ENCODE peak calls at places on chromosomes 13 and 19, in seven cellular contexts. K is activated CD4-positive, alpha-beta T cell treated with anti-CD3 and anti-CD28 coated beads, Interleukin-2, amount 10 ng/mL, durations not matched to agents 7 days and 5 days; A is NCI-H187 treated with DMSO at 0.1 percent for 48 hours; O is RPMI7951; D is NCI-H1436 treated with DMSO at 0.1 percent for 48 hours; T is brain microvascular endothelial cell; N is T-helper 1 cell. V is an unnamed sample.

GRCh38 chr13:39952244-39953233 is 297.1 kb downstream of the COG6 start:
- DNase-seq in O (peak), D (no peak), K (no peak), N (no peak), T (peak), A (no peak), V (no peak)

GRCh38 chr19:13337181-13337580 is 169.1 kb downstream of the CACNA1A start:
- DNase-seq in A (no peak), O (no peak), D (no peak), K (no peak), N (no peak), T (no peak), V (no peak)

GRCh38 chr13:81874681-81875661 is 1534.0 kb upstream of the SPRY2 start:
- DNase-seq in A (no peak), K (no peak), D (no peak), T (no peak), N (no peak), O (no peak), V (no peak)

GRCh38 chr13:99380921-99381645 is 73.9 kb upstream of the GPR183 start:
- DNase-seq in D (no peak), N (no peak), O (no peak), K (peak), A (no peak), T (no peak), V (no peak)

GRCh38 chr19:15544283-15544682 is 36.0 kb downstream of the CYP4F22 start:
- DNase-seq in N (no peak), O (no peak), A (no peak), D (no peak), K (no peak), T (no peak), V (no peak)

GRCh38 chr13:29465741-29466293 is 129.7 kb downstream of the SLC7A1 start:
- DNase-seq in N (no peak), D (no peak), T (peak), O (peak), A (no peak), K (no peak), V (no peak)

GRCh38 chr19:6220385-6221191 is 59.2 kb downstream of the MLLT1 start:
- DNase-seq in O (peak), T (no peak), K (no peak), A (no peak), D (no peak), N (no peak), V (no peak)

GRCh38 chr13:59877933-59878332 is 285.8 kb downstream of the DIAPH3 start:
- DNase-seq in A (no peak), D (no peak), K (no peak), O (no peak), N (no peak), T (no peak), V (no peak)

GRCh38 chr13:75762066-75762937 is 126.2 kb downstream of the LMO7 start:
- DNase-seq in D (no peak), A (no peak), O (no peak), T (no peak), K (peak), N (no peak), V (no peak)

GRCh38 chr19:52691737-52692136 is 43.1 kb downstream of the ZNF611 start:
- DNase-seq in K (no peak), N (no peak), A (no peak), D (no peak), O (no peak), T (no peak), V (no peak)

GRCh38 chr13:20814224-20814910 is 40.6 kb upstream of the EEF1AKMT1 start:
- DNase-seq in D (no peak), O (peak), K (no peak), N (no peak), T (peak), A (no peak), V (no peak)

GRCh38 chr19:860481-861098 is 1.1 kb downstream of the CFD start:
- DNase-seq in T (no peak), K (peak), O (peak), N (no peak), D (no peak), A (no peak), V (no peak)

GRCh38 chr13:40920826-40921225 is 98.3 kb downstream of the ELF1 start:
- DNase-seq in T (no peak), K (no peak), O (no peak), A (no peak), N (no peak), D (no peak), V (no peak)

GRCh38 chr13:108297114-108297513 is 27.6 kb downstream of the TNFSF13B start:
- DNase-seq in D (no peak), A (no peak), O (no peak), N (no peak), T (no peak), K (no peak), V (no peak)

GRCh38 chr13:21074601-21075302 is 13.4 kb upstream of the LATS2 start:
- DNase-seq in N (no peak), T (no peak), O (no peak), A (no peak), K (peak), D (no peak), V (no peak)

GRCh38 chr19:13764821-13765394 is 586 bp downstream of the MRI1 start:
- DNase-seq in D (no peak), K (peak), A (no peak), N (no peak), O (peak), T (no peak), V (no peak)

GRCh38 chr13:71021810-71022422 is 845.1 kb downstream of the DACH1 start:
- DNase-seq in T (no peak), N (no peak), A (peak), O (peak), D (no peak), K (no peak), V (no peak)

GRCh38 chr19:15181394-15181793 is 19.4 kb downstream of the NOTCH3 start:
- DNase-seq in N (no peak), A (no peak), K (no peak), D (no peak), T (no peak), O (no peak), V (no peak)

GRCh38 chr13:110799246-110800236 is 86.0 kb downstream of the ING1 start:
- DNase-seq in D (no peak), N (no peak), A (no peak), O (peak), T (peak), K (no peak), V (peak)

GRCh38 chr19:9914001-9914314 is 22.4 kb downstream of the OLFM2 start:
- DNase-seq in D (no peak), A (no peak), T (no peak), K (no peak), N (no peak), O (no peak), V (no peak)

GRCh38 chr13:107447591-107447990 is 767.7 kb downstream of the LIG4 start:
- DNase-seq in O (no peak), A (no peak), T (no peak), N (no peak), K (no peak), D (no peak), V (no peak)

GRCh38 chr19:1445185-1445931 is 4.6 kb upstream of the APC2 start:
- DNase-seq in N (peak), K (peak), A (no peak), T (peak), D (peak), O (peak), V (peak)

GRCh38 chr13:80939581-80939980 is 598.7 kb upstream of the SPRY2 start:
- DNase-seq in N (no peak), T (no peak), D (no peak), A (no peak), K (no peak), O (no peak), V (no peak)

GRCh38 chr13:109971745-109972090 is 185.3 kb upstream of the IRS2 start:
- DNase-seq in O (no peak), N (no peak), K (no peak), D (no peak), A (no peak), T (no peak), V (no peak)

GRCh38 chr19:18291590-18292459 is 10.4 kb upstream of the JUND start:
- DNase-seq in K (peak), D (no peak), T (peak), O (peak), A (no peak), N (peak), V (peak)

GRCh38 chr13:108448891-108449290 is 179.4 kb downstream of the TNFSF13B start:
- DNase-seq in O (no peak), K (no peak), A (no peak), T (no peak), N (no peak), D (no peak), V (no peak)

GRCh38 chr13:51093574-51093973 is 17.5 kb downstream of the C13orf42 start:
- DNase-seq in D (no peak), N (no peak), A (no peak), T (no peak), O (no peak), K (no peak), V (no peak)

GRCh38 chr19:2135474-2136402 is 15.6 kb downstream of the AP3D1 start:
- DNase-seq in O (no peak), A (no peak), K (no peak), D (no peak), N (no peak), T (no peak), V (no peak)

GRCh38 chr19:44925114-44925891 is 10.9 kb downstream of the APOC1 start:
- DNase-seq in T (no peak), D (no peak), K (no peak), N (no peak), O (peak), A (no peak), V (peak)

GRCh38 chr19:5571777-5572176 is 4.0 kb upstream of the TINCR start:
- DNase-seq in T (no peak), K (no peak), O (no peak), A (no peak), D (no peak), N (no peak), V (no peak)

GRCh38 chr19:14519860-14520407 is 1.7 kb upstream of the DNAJB1 start:
- DNase-seq in O (peak), K (no peak), D (no peak), T (no peak), N (no peak), A (no peak), V (no peak)

GRCh38 chr19:50492303-50493052 is 15.8 kb upstream of the GARIN5A start:
- DNase-seq in T (no peak), D (no peak), O (no peak), K (no peak), A (no peak), N (no peak), V (no peak)

V was measured in anterior cingulate cortex.